ENCODE peak calls at places on chromosome 5, in four cellular contexts. One of them, this sample, is unnamed.

GRCh38 chr5:175868996-175869638 is 2.3 kb upstream of the CPLX2 start:
- DNase-seq in G401: no peak
- DNase-seq in NCI-H1092 treated with DMSO at 0.1 percent for 48 hours: no peak
- DNase-seq in fibroblast of lung: no peak
- DNase-seq in this sample: no peak

GRCh38 chr5:122756263-122756911 is 18.5 kb upstream of the SNX2 start:
- DNase-seq in fibroblast of lung: peak
- DNase-seq in NCI-H1092 treated with DMSO at 0.1 percent for 48 hours: no peak
- DNase-seq in G401: no peak
- DNase-seq in this sample: no peak

GRCh38 chr5:38556599-38557308 is at the start of gene LIFR:
- DNase-seq in G401: peak
- DNase-seq in fibroblast of lung: peak
- DNase-seq in NCI-H1092 treated with DMSO at 0.1 percent for 48 hours: peak
- DNase-seq in this sample: peak

GRCh38 chr5:17056056-17056690 is 120.1 kb upstream of the MYO10 start:
- DNase-seq in NCI-H1092 treated with DMSO at 0.1 percent for 48 hours: no peak
- DNase-seq in fibroblast of lung: peak
- DNase-seq in G401: peak
- DNase-seq in this sample: no peak

GRCh38 chr5:13477118-13477737 is 467.3 kb downstream of the DNAH5 start:
- DNase-seq in NCI-H1092 treated with DMSO at 0.1 percent for 48 hours: no peak
- DNase-seq in G401: no peak
- DNase-seq in fibroblast of lung: peak
- DNase-seq in this sample: no peak

GRCh38 chr5:168471785-168472184 is 14.5 kb upstream of the RARS1 start:
- DNase-seq in G401: no peak
- DNase-seq in fibroblast of lung: peak
- DNase-seq in NCI-H1092 treated with DMSO at 0.1 percent for 48 hours: no peak
- DNase-seq in this sample: no peak

GRCh38 chr5:181100121-181101015 is 30.6 kb downstream of the OR2V1 start:
- DNase-seq in fibroblast of lung: peak
- DNase-seq in G401: peak
- DNase-seq in NCI-H1092 treated with DMSO at 0.1 percent for 48 hours: no peak
- DNase-seq in this sample: no peak

GRCh38 chr5:40410939-40411635 is 268.6 kb upstream of the PTGER4 start:
- DNase-seq in G401: no peak
- DNase-seq in fibroblast of lung: peak
- DNase-seq in NCI-H1092 treated with DMSO at 0.1 percent for 48 hours: no peak
- DNase-seq in this sample: no peak

GRCh38 chr5:1654786-1655495 is 131.2 kb upstream of the LPCAT1 start:
- DNase-seq in fibroblast of lung: no peak
- DNase-seq in G401: no peak
- DNase-seq in NCI-H1092 treated with DMSO at 0.1 percent for 48 hours: no peak
- DNase-seq in this sample: no peak

GRCh38 chr5:103764403-103764802 is 201.8 kb upstream of the NUDT12 start:
- DNase-seq in fibroblast of lung: no peak
- DNase-seq in G401: no peak
- DNase-seq in NCI-H1092 treated with DMSO at 0.1 percent for 48 hours: no peak
- DNase-seq in this sample: no peak

GRCh38 chr5:123460296-123460729 is 37.1 kb upstream of the CEP120 start:
- DNase-seq in fibroblast of lung: peak
- DNase-seq in NCI-H1092 treated with DMSO at 0.1 percent for 48 hours: no peak
- DNase-seq in G401: no peak
- DNase-seq in this sample: no peak

GRCh38 chr5:149406203-149406978 is 27.3 kb upstream of the IL17B start:
- DNase-seq in NCI-H1092 treated with DMSO at 0.1 percent for 48 hours: no peak
- DNase-seq in G401: no peak
- DNase-seq in fibroblast of lung: peak
- DNase-seq in this sample: no peak

GRCh38 chr5:6686501-6686900 is 26.7 kb upstream of the TENT4A start:
- DNase-seq in NCI-H1092 treated with DMSO at 0.1 percent for 48 hours: no peak
- DNase-seq in fibroblast of lung: no peak
- DNase-seq in G401: no peak
- DNase-seq in this sample: no peak

GRCh38 chr5:133460172-133460758 is 152.1 kb downstream of the FSTL4 start:
- DNase-seq in NCI-H1092 treated with DMSO at 0.1 percent for 48 hours: no peak
- DNase-seq in fibroblast of lung: no peak
- DNase-seq in G401: no peak
- DNase-seq in this sample: no peak

GRCh38 chr5:176671890-176672615 is 24.8 kb downstream of the TSPAN17 start:
- DNase-seq in NCI-H1092 treated with DMSO at 0.1 percent for 48 hours: no peak
- DNase-seq in fibroblast of lung: no peak
- DNase-seq in G401: no peak
- DNase-seq in this sample: no peak

GRCh38 chr5:97478513-97478912 is 295.5 kb upstream of the RIOK2 start:
- DNase-seq in G401: no peak
- DNase-seq in fibroblast of lung: no peak
- DNase-seq in NCI-H1092 treated with DMSO at 0.1 percent for 48 hours: no peak
- DNase-seq in this sample: no peak

This sample was measured in amygdala.